ENCODE peak calls at places on chromosomes 12 and 14, in ten cellular contexts. Y, I, G, O, Z, C, J, U, D and V are unnamed samples.

GRCh38 chr12:13024151-13024946 is 19.8 kb upstream of the FAM234B start:
- DNase-seq in Y (no peak), I (no peak), G (peak; percentile 62), O (no peak), Z (no peak), C (no peak), J (peak; percentile 63), U (peak; percentile 69), D (no peak), V (peak; percentile 35)

GRCh38 chr12:123034865-123035264 is 54.4 kb downstream of the ARL6IP4 start:
- DNase-seq in Y (no peak), I (no peak), G (no peak), O (no peak), Z (peak; percentile 35), C (no peak), J (peak; percentile 35), U (peak; percentile 86), D (peak; percentile 80), V (no peak)

GRCh38 chr12:121537814-121538698 is 42.8 kb downstream of the KDM2B start:
- DNase-seq in Y (peak; percentile 44), I (no peak), G (no peak), O (no peak), Z (no peak), C (no peak), J (no peak), U (no peak), D (peak; percentile 36), V (peak; percentile 22)

GRCh38 chr12:102961488-102961801 is 4.0 kb downstream of the ASCL1 start:
- DNase-seq in Y (peak; percentile 90), I (no peak), G (no peak), O (no peak), Z (no peak), C (no peak), J (no peak), U (no peak), D (no peak), V (no peak)

GRCh38 chr12:47556631-47557030 is 149.2 kb downstream of the RPAP3 start:
- DNase-seq in Y (no peak), I (no peak), G (no peak), O (no peak), Z (no peak), C (no peak), J (no peak), U (no peak), D (no peak), V (no peak)

GRCh38 chr14:50210074-50210473 is 21.3 kb downstream of the SOS2 start:
- DNase-seq in Y (no peak), I (no peak), G (no peak), O (no peak), Z (no peak), C (no peak), J (no peak), U (no peak), D (no peak), V (no peak)

GRCh38 chr12:131783915-131784541 is 44.2 kb upstream of the MMP17 start:
- DNase-seq in Y (no peak), I (no peak), G (peak; percentile 79), O (peak; percentile 83), Z (no peak), C (no peak), J (peak; percentile 57), U (peak; percentile 45), D (peak; percentile 82), V (peak; percentile 33)

GRCh38 chr12:82359115-82359478 is 768 bp downstream of the METTL25 start:
- DNase-seq in Y (peak; percentile 56), I (no peak), G (peak; percentile 52), O (peak; percentile 77), Z (no peak), C (no peak), J (peak; percentile 5), U (peak; percentile 13), D (no peak), V (no peak)

GRCh38 chr14:70919774-70920173 is 12.5 kb downstream of the PCNX1 start:
- DNase-seq in Y (no peak), I (no peak), G (peak; percentile 25), O (no peak), Z (no peak), C (no peak), J (no peak), U (peak; percentile 38), D (no peak), V (peak; percentile 56)

GRCh38 chr14:28652782-28653181 is 113.8 kb upstream of the FOXG1 start:
- DNase-seq in Y (peak; percentile 70), I (no peak), G (no peak), O (no peak), Z (no peak), C (no peak), J (peak; percentile 70), U (no peak), D (no peak), V (no peak)

GRCh38 chr14:106417224-106418049 is 891.1 kb downstream of the TMEM121 start:
- DNase-seq in Y (no peak), I (peak; percentile 86), G (peak; percentile 74), O (peak; percentile 80), Z (peak; percentile 96), C (no peak), J (no peak), U (peak; percentile 31), D (no peak), V (peak; percentile 6)

GRCh38 chr14:23520899-23521521 is 30.6 kb downstream of the ZFHX2 start:
- DNase-seq in Y (no peak), I (no peak), G (no peak), O (no peak), Z (no peak), C (no peak), J (no peak), U (no peak), D (no peak), V (no peak)

GRCh38 chr12:42589465-42590323 is at the start of gene PRICKLE1:
- DNase-seq in Y (peak; percentile 54), I (no peak), G (peak; percentile 67), O (peak; percentile 80), Z (no peak), C (no peak), J (peak; percentile 55), U (peak; percentile 76), D (peak; percentile 68), V (peak; percentile 53)

GRCh38 chr12:50979369-50980052 is 27.2 kb downstream of the HIGD1C start:
- DNase-seq in Y (no peak), I (no peak), G (no peak), O (no peak), Z (peak; percentile 17), C (no peak), J (no peak), U (no peak), D (no peak), V (no peak)

GRCh38 chr12:132559652-132560420 is 50.5 kb downstream of the LRCOL1 start:
- DNase-seq in Y (peak; percentile 79), I (no peak), G (peak; percentile 79), O (peak; percentile 89), Z (no peak), C (no peak), J (peak; percentile 48), U (peak; percentile 73), D (peak; percentile 88), V (peak; percentile 11)

GRCh38 chr12:128853321-128854197 is at the start of gene GLT1D1:
- DNase-seq in Y (no peak), I (no peak), G (peak; percentile 33), O (no peak), Z (no peak), C (no peak), J (no peak), U (no peak), D (no peak), V (no peak)

GRCh38 chr12:112116232-112117060 is 7.9 kb upstream of the NAA25 start:
- DNase-seq in Y (peak; percentile 51), I (no peak), G (peak; percentile 95), O (peak; percentile 98), Z (no peak), C (peak; percentile 59), J (peak; percentile 39), U (peak; percentile 69), D (peak; percentile 54), V (peak; percentile 90)

GRCh38 chr14:99760817-99761216 is 32.4 kb upstream of the EML1 start:
- DNase-seq in Y (no peak), I (no peak), G (no peak), O (no peak), Z (no peak), C (no peak), J (no peak), U (no peak), D (no peak), V (no peak)

GRCh38 chr12:89750821-89751227 is 42.2 kb upstream of the ATP2B1 start:
- DNase-seq in Y (no peak), I (no peak), G (no peak), O (no peak), Z (no peak), C (no peak), J (peak; percentile 95), U (no peak), D (no peak), V (no peak)